ENCODE peak calls at places on chromosomes 5 and 9, in nine cellular contexts. T is right lobe of liver, J is heart right ventricle, O is tibial artery, V is IMR-90, N is heart left ventricle, G is right atrium auricular region, M is ovary, Z is neural progenitor cell. K is an unnamed sample.

GRCh38 chr5:179791881-179792611 is 1.7 kb upstream of the LTC4S start:
- DNase-seq in T (peak), J (peak), O (no peak), V (no peak), N (no peak), G (no peak), M (peak), Z (no peak), K (no peak)

GRCh38 chr9:100700689-100701318 is 122.9 kb downstream of the CAVIN4 start:
- DNase-seq in T (no peak), J (no peak), O (no peak), V (peak), N (no peak), G (no peak), M (no peak), Z (peak), K (no peak)

GRCh38 chr9:97633859-97634485 is 351 bp downstream of the NCBP1 start:
- DNase-seq in T (no peak), J (no peak), O (no peak), V (peak), N (no peak), G (no peak), M (no peak), Z (no peak), K (no peak)

GRCh38 chr5:122078116-122078865 is at the start of gene LOX:
- DNase-seq in T (peak), J (peak), O (peak), V (peak), N (peak), G (peak), M (peak), Z (peak), K (peak)

GRCh38 chr5:35971186-35971877 is 19.9 kb downstream of the UGT3A1 start:
- DNase-seq in T (no peak), J (no peak), O (no peak), V (no peak), N (no peak), G (no peak), M (no peak), Z (no peak), K (no peak)

GRCh38 chr9:3508531-3509374 is 17.0 kb downstream of the RFX3 start:
- DNase-seq in T (no peak), J (no peak), O (no peak), V (peak), N (no peak), G (no peak), M (no peak), Z (no peak), K (no peak)

GRCh38 chr5:154486427-154486866 is 8.4 kb upstream of the HAND1 start:
- DNase-seq in T (no peak), J (no peak), O (no peak), V (no peak), N (no peak), G (no peak), M (no peak), Z (no peak), K (no peak)

GRCh38 chr5:116574682-116575634 is at the start of gene SEMA6A:
- DNase-seq in T (peak), J (peak), O (peak), V (peak), N (peak), G (peak), M (peak), Z (peak), K (peak)

GRCh38 chr5:174312641-174313040 is 267.1 kb downstream of the NSG2 start:
- DNase-seq in T (no peak), J (no peak), O (no peak), V (no peak), N (peak), G (no peak), M (no peak), Z (no peak), K (no peak)

GRCh38 chr9:18996191-18996590 is 36.8 kb downstream of the SAXO1 start:
- DNase-seq in T (no peak), J (no peak), O (no peak), V (no peak), N (no peak), G (no peak), M (no peak), Z (no peak), K (no peak)

GRCh38 chr5:13658761-13659160 is 285.7 kb downstream of the DNAH5 start:
- DNase-seq in T (no peak), J (no peak), O (no peak), V (no peak), N (no peak), G (no peak), M (no peak), Z (no peak), K (no peak)

GRCh38 chr5:119966028-119966427 is 336.7 kb downstream of the FAM170A start:
- DNase-seq in T (no peak), J (no peak), O (no peak), V (no peak), N (no peak), G (no peak), M (no peak), Z (no peak), K (no peak)

GRCh38 chr9:70563437-70564204 is 149.2 kb upstream of the KLF9 start:
- DNase-seq in T (no peak), J (no peak), O (no peak), V (peak), N (no peak), G (no peak), M (no peak), Z (no peak), K (no peak)

GRCh38 chr5:5705010-5705409 is 282.5 kb downstream of the ICE1 start:
- DNase-seq in T (no peak), J (no peak), O (no peak), V (no peak), N (no peak), G (no peak), M (no peak), Z (no peak), K (no peak)

GRCh38 chr5:103218164-103218563 is 40.4 kb upstream of the MACIR start:
- DNase-seq in T (no peak), J (no peak), O (no peak), V (peak), N (no peak), G (no peak), M (no peak), Z (no peak), K (no peak)

GRCh38 chr5:39025456-39025855 is 48.7 kb downstream of the RICTOR start:
- DNase-seq in T (no peak), J (no peak), O (no peak), V (no peak), N (no peak), G (no peak), M (no peak), Z (no peak), K (no peak)

GRCh38 chr5:170525450-170526211 is 21.8 kb downstream of the KCNIP1 start:
- DNase-seq in T (no peak), J (no peak), O (no peak), V (no peak), N (no peak), G (no peak), M (no peak), Z (no peak), K (no peak)
- TF ChIP-seq CTCF in T (no peak), J (no peak), O (no peak), V (no peak), N (no peak), G (no peak), M (no peak), Z (no peak), K (no peak)

DNA sequence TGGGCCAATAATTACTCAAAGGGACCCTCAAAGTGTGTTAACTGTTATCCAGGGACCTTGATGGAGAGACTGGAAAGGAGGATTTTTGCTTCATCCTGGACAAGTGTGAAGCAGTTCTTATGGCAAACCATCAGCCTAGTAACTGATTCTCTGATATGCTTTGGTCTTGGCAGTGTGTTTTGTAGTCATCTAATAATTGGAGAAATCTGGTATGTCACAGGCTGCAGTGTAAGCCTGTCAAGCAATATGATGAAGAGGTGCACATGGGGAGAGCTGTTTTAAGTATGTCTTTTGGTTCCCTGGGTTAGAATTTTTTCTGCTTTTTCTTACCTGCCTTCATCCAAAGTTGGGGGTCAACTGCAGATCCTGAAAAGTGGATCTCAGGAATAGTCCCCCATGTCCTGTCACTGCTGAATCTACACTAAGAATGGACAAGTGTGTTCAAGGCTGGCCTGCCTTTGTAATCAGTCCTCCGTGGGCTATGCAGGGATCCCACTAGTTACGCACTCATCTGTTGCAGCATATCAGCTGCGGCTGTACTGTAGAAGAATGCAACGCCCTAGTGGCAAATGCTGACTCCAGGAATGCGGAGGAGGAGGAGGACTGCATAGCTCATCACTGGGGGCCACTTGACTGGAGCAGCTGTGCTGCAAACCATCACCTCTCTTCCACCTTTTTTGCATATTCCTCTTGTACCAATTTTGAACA is 1.9 kb downstream of the SPTAN1 start:
- DNase-seq in T (no peak), J (peak), O (peak), V (peak), N (peak), G (peak), M (peak), Z (peak), K (no peak)
- TF ChIP-seq CTCF in T (no peak), J (no peak), O (no peak), V (peak), N (no peak), G (no peak), M (no peak), Z (peak), K (no peak)

DNA sequence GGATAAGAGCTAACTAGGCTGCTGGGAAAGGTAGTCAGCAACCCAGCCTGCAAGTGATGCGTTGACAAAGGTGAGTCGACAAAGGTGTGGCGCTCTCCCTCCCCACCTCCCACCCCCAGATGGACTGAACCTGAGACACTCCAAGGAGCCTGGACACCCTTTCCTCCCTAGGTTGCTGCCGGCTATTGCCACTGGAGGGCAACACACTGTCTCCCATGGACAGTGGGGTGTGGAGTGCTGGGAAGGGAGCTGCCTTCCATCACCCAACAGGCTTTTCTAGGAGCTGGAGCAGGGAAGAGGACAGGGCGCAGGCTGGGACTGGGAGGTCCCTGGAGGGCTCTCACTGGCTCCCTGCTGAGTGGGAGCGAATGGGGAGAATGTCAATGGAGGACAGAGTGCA is 75.4 kb upstream of the ARAP3 start:
- DNase-seq in T (no peak), J (no peak), O (no peak), V (peak), N (no peak), G (no peak), M (no peak), Z (peak), K (no peak)
- TF ChIP-seq CTCF in T (peak), J (peak), O (no peak), V (peak), N (peak), G (peak), M (no peak), Z (peak), K (peak)

GRCh38 chr5:81093536-81094196 is 133.5 kb downstream of the RASGRF2 start:
- DNase-seq in T (no peak), J (no peak), O (no peak), V (no peak), N (no peak), G (no peak), M (no peak), Z (no peak), K (no peak)
- TF ChIP-seq CTCF in T (no peak), J (no peak), O (no peak), V (no peak), N (no peak), G (no peak), M (no peak), Z (no peak), K (no peak)

GRCh38 chr9:36141288-36141687 is 4.8 kb downstream of the GLIPR2 start:
- DNase-seq in T (no peak), J (no peak), O (no peak), V (peak), N (no peak), G (no peak), M (no peak), Z (peak), K (no peak)
- TF ChIP-seq CTCF in T (no peak), J (no peak), O (peak), V (peak), N (peak), G (peak), M (no peak), Z (peak), K (peak)

GRCh38 chr5:92309336-92309991 is 926.3 kb upstream of the ARRDC3 start:
- DNase-seq in T (no peak), J (no peak), O (no peak), V (peak), N (no peak), G (no peak), M (no peak), Z (peak), K (no peak)
- TF ChIP-seq CTCF in T (peak), J (peak), O (no peak), V (peak), N (peak), G (peak), M (no peak), Z (peak), K (peak)

GRCh38 chr9:34375901-34376595 is 650 bp downstream of the MYORG start:
- DNase-seq in T (peak), J (peak), O (peak), V (no peak), N (peak), G (peak), M (peak), Z (peak), K (no peak)
- TF ChIP-seq CTCF in T (peak), J (no peak), O (no peak), V (no peak), N (peak), G (peak), M (no peak), Z (peak), K (peak)

DNA sequence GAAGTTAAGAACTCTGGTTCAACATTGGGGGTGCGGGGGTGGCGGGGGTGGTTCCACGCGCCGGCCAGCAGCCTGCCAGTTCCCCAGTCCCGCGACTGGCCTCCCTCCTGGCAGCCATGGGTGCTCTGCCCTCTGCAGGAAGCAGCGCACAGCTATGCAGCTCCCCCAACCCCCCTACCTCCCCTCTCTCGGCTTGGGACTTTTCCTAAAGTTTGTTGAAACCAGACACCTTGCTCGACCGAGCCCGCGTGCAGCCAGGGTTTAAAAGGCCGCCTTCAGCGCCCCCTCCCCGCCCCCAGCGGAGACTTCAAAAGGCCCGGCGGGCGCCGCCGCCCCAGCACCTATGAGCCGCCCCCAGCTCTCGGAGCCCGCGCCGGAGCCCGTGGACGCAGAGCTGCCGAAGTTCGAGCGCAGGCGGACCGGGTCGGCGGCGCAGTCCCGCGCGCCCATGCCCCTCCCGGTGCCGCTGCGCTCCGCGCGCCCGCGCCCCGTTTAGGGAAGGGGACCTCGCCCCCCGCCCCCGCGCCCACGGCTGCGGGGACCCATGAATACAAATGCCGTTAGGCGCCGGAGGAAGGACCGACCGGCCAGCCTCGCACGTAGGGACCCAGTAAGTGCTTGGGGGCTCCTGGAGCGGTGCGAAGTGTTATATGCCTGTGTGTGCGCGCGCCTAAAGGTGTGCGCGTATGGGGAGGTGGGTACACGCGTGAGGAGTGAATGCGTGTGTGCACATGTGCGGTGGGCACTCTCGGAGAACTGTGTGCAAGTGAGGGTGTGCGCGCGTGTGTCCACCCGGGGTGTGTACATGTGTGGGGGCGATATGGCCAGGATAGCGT is 1.4 kb upstream of the COL27A1 start:
- DNase-seq in T (peak), J (no peak), O (no peak), V (peak), N (no peak), G (no peak), M (no peak), Z (peak), K (no peak)
- TF ChIP-seq CTCF in T (peak), J (no peak), O (no peak), V (peak), N (peak), G (peak), M (no peak), Z (peak), K (peak)

GRCh38 chr5:40746703-40747102 is 9.1 kb downstream of the TTC33 start:
- DNase-seq in T (no peak), J (no peak), O (no peak), V (peak), N (no peak), G (no peak), M (no peak), Z (no peak), K (no peak)
- TF ChIP-seq CTCF in T (no peak), J (no peak), O (no peak), V (no peak), N (no peak), G (no peak), M (no peak), Z (no peak), K (no peak)